ENCODE peak calls at places on chromosomes 2 and 18, in eight cellular contexts. I is dorsolateral prefrontal cortex, J is HFF-Myc, U is nephron progenitor cell, B is AG09319, T is Panc1, O is ascending aorta, Z is endothelial cell. P is an unnamed sample.

GRCh38 chr2:65749549-65749948 is 317.1 kb upstream of the SPRED2 start:
- DNase-seq in U (no peak), O (no peak), I (no peak), T (no peak), B (no peak), Z (no peak), J (no peak), P (peak)

GRCh38 chr2:219000569-219000960 is 7.3 kb upstream of the CRYBA2 start:
- DNase-seq in Z (no peak), T (no peak), O (no peak), U (no peak), J (no peak), B (no peak), I (no peak), P (no peak)

GRCh38 chr18:7237670-7238272 is 6.9 kb downstream of the LRRC30 start:
- DNase-seq in I (no peak), T (no peak), B (no peak), U (no peak), J (no peak), O (no peak), Z (no peak), P (no peak)

GRCh38 chr2:27756544-27757498 is 14.7 kb upstream of the MRPL33 start:
- DNase-seq in I (no peak), B (no peak), Z (no peak), J (no peak), O (peak), T (no peak), U (no peak), P (no peak)

GRCh38 chr2:236633219-236633570 is 63.6 kb downstream of the ACKR3 start:
- DNase-seq in B (no peak), O (peak), I (no peak), Z (no peak), T (no peak), U (no peak), J (no peak), P (no peak)

GRCh38 chr2:101349893-101350662 is 37.2 kb downstream of the CREG2 start:
- DNase-seq in O (no peak), J (no peak), U (no peak), B (no peak), T (no peak), I (peak), Z (peak), P (peak)

GRCh38 chr2:175855236-175855635 is 146.8 kb downstream of the LNPK start:
- DNase-seq in J (no peak), Z (no peak), I (no peak), O (no peak), T (no peak), B (no peak), U (no peak), P (no peak)

GRCh38 chr2:227010433-227010832 is 153.6 kb downstream of the COL4A4 start:
- DNase-seq in I (no peak), O (no peak), U (no peak), T (no peak), J (no peak), B (no peak), Z (no peak), P (peak)

GRCh38 chr2:83234291-83234690 is 1224.8 kb downstream of the SUCLG1 start:
- DNase-seq in Z (no peak), I (no peak), U (no peak), O (no peak), J (no peak), T (no peak), B (no peak), P (no peak)

GRCh38 chr2:231257763-231258162 is 59.3 kb downstream of the ARMC9 start:
- DNase-seq in J (no peak), T (no peak), I (no peak), B (no peak), U (no peak), Z (no peak), O (no peak), P (no peak)

GRCh38 chr2:96142217-96143113 is 2.8 kb downstream of the DUSP2 start:
- DNase-seq in O (no peak), T (no peak), J (no peak), Z (no peak), U (no peak), B (no peak), I (no peak), P (no peak)

GRCh38 chr18:46134920-46135675 is 30.9 kb downstream of the HAUS1 start:
- DNase-seq in B (no peak), J (no peak), Z (no peak), T (no peak), O (no peak), I (peak), U (no peak), P (no peak)

GRCh38 chr18:59268722-59269562 is 4.3 kb downstream of the RAX start:
- DNase-seq in B (no peak), U (peak), I (no peak), O (no peak), Z (peak), J (no peak), T (no peak), P (peak)

GRCh38 chr2:190180313-190181065 is 118.0 kb upstream of the MSTN start:
- DNase-seq in I (peak), O (peak), B (no peak), J (no peak), T (no peak), U (peak), Z (peak), P (no peak)

GRCh38 chr18:78410094-78410786 is 569.4 kb upstream of the SALL3 start:
- DNase-seq in O (no peak), U (no peak), Z (no peak), I (no peak), B (no peak), T (no peak), J (no peak), P (no peak)

GRCh38 chr18:9106800-9107574 is 4.5 kb downstream of the NDUFV2 start:
- DNase-seq in B (no peak), O (no peak), Z (no peak), I (no peak), T (no peak), J (no peak), U (no peak), P (no peak)

GRCh38 chr2:39696072-39696471 is 30.4 kb downstream of the TMEM178A start:
- DNase-seq in O (no peak), U (no peak), I (no peak), B (peak), J (peak), Z (peak), T (no peak), P (peak)

GRCh38 chr2:157419031-157419580 is 24.8 kb downstream of the CYTIP start:
- DNase-seq in I (no peak), O (no peak), U (no peak), T (no peak), J (no peak), Z (no peak), B (no peak), P (no peak)

GRCh38 chr2:159797468-159798375 is at the start of gene CD302:
- DNase-seq in I (peak), J (no peak), Z (peak), T (no peak), B (no peak), U (peak), O (peak), P (peak)

GRCh38 chr2:109594246-109594900 is 19.4 kb downstream of the SEPTIN10 start:
- DNase-seq in O (no peak), I (no peak), Z (no peak), U (no peak), B (no peak), T (no peak), J (no peak), P (no peak)

GRCh38 chr18:35582899-35583558 is 1.5 kb downstream of the GALNT1 start:
- DNase-seq in J (no peak), Z (no peak), T (no peak), O (no peak), B (no peak), I (no peak), U (peak), P (peak)

GRCh38 chr2:146220957-146221356 is 1623.9 kb upstream of the ACVR2A start:
- DNase-seq in O (no peak), U (no peak), Z (no peak), I (no peak), T (no peak), J (no peak), B (no peak), P (no peak)

GRCh38 chr2:155377178-155377780 is 678.8 kb downstream of the KCNJ3 start:
- DNase-seq in I (no peak), J (no peak), T (no peak), O (no peak), Z (no peak), U (no peak), B (no peak), P (peak)

GRCh38 chr2:176407711-176408110 is 138.5 kb downstream of the MTX2 start:
- DNase-seq in U (peak), J (no peak), I (no peak), B (no peak), O (no peak), Z (no peak), T (no peak), P (no peak)

GRCh38 chr18:50642439-50642838 is 82.6 kb downstream of the MAPK4 start:
- DNase-seq in U (no peak), I (no peak), T (no peak), J (no peak), B (no peak), O (no peak), Z (no peak), P (no peak)

GRCh38 chr18:22417496-22418188 is at the start of gene CTAGE1:
- DNase-seq in Z (no peak), I (no peak), U (no peak), O (no peak), J (no peak), T (no peak), B (no peak), P (no peak)

GRCh38 chr2:229780856-229781773 is 66.8 kb upstream of the DNER start:
- DNase-seq in T (peak), Z (no peak), J (peak), B (peak), I (no peak), O (no peak), U (peak), P (peak)

DNA sequence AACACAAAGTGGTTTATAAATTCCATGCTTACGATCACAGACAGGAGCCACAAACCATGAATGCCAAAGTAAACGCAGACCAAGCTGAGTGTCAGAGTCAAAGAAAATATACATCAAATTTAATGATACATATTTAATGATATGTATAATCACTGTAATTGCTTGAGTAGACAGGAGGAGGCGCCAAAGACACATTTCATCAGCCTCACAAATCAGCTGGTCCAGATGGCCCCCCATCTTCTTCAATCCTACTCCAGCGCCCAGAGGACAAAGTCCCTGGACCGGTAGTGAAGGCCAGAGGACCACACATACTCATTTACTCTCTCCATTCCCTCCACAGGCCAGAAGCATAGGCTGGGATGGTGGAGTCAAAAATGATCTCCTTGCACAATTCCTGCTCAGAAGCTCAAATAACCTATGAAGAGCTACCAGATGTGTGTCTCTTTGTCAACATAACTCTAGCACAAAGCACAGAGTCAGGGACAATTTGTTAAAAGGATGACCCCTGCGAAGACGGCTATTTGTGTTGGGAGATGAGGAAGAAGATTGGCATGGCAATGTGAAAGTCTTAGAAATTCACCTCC is 149.3 kb upstream of the PGAP1 start:
- DNase-seq in T (no peak), B (no peak), Z (no peak), I (no peak), U (peak), O (no peak), J (no peak), P (peak)
- TF ChIP-seq CTCF in T (peak), B (peak), Z (peak), I (no peak), U (peak), O (peak), J (peak), P (peak)

GRCh38 chr2:125224188-125224587 is 1199.1 kb downstream of the CNTNAP5 start:
- DNase-seq in O (no peak), I (no peak), T (no peak), B (no peak), J (no peak), Z (no peak), U (no peak), P (no peak)

GRCh38 chr2:125224830-125225229 is 1199.7 kb downstream of the CNTNAP5 start:
- DNase-seq in J (no peak), O (no peak), U (no peak), I (no peak), T (no peak), B (no peak), Z (no peak), P (no peak)

GRCh38 chr2:125227843-125228392 is 1202.8 kb downstream of the CNTNAP5 start:
- DNase-seq in J (no peak), O (no peak), T (no peak), B (no peak), Z (no peak), U (no peak), I (no peak), P (peak)
- TF ChIP-seq CTCF in J (no peak), O (no peak), T (peak), B (no peak), Z (peak), U (peak), I (no peak), P (no peak)

DNA sequence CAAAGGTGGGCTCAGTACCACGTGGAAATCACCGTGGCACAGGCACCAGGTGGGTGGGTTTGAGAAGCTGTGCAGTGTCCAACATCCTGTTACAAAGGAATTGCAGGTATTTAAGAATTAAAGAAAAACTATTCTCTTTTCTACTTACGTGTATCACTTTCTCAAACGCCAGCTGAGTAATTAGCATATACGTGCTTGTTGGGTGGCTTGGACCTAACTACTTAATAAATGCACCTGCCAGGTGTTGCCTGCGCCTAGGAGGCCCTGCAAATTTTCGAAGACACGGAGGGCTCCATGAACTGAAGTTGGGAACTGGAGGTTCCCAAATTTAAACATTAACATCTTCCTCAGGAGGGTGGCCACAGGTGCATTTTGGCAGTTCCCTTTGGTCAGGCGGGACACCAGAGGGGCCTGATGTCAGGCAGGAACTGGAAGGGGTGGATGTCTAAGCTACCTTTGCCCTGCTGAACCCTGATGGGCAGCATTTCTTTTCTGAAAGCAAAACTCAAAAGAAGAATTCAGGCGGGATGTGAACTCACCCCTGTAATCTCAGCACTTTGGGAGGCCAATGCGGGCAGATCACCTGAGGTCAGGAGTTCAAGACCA is 84.8 kb downstream of the HS6ST1 start:
- DNase-seq in T (no peak), B (no peak), I (no peak), U (no peak), J (no peak), Z (no peak), O (no peak), P (no peak)
- TF ChIP-seq CTCF in T (no peak), B (no peak), I (no peak), U (no peak), J (no peak), Z (no peak), O (no peak), P (no peak)

GRCh38 chr2:234579231-234579962 is 82.5 kb upstream of the ARL4C start:
- DNase-seq in Z (no peak), U (no peak), I (no peak), J (no peak), O (no peak), B (no peak), T (no peak), P (no peak)
- TF ChIP-seq CTCF in Z (no peak), U (no peak), I (no peak), J (no peak), O (no peak), B (no peak), T (no peak), P (no peak)

DNA sequence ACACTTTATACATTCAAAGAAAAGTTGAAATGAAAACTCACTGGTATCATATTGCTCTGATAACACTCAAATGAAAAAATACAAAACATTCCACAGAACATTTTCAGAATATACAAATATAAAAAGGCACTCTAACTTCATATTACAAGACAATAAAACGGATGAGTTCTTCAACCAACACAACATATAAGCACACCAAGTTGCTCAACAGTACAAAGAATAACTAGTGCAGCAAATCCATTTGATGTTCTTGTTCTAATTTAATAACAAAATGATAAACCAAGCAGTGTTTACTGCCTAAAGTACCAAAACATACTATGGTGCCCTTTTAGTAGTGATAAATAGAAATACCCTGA is 60.8 kb upstream of the PGAP1 start:
- DNase-seq in I (no peak), T (no peak), Z (no peak), O (no peak), J (no peak), U (no peak), B (no peak), P (peak)
- TF ChIP-seq CTCF in I (no peak), T (no peak), Z (no peak), O (no peak), J (no peak), U (no peak), B (no peak), P (no peak)

GRCh38 chr2:60880988-60881932 is at the start of gene REL:
- DNase-seq in J (peak), B (peak), O (peak), Z (peak), I (peak), U (peak), T (peak), P (peak)
- TF ChIP-seq CTCF in J (peak), B (peak), O (no peak), Z (no peak), I (peak), U (no peak), T (peak), P (no peak)

DNA sequence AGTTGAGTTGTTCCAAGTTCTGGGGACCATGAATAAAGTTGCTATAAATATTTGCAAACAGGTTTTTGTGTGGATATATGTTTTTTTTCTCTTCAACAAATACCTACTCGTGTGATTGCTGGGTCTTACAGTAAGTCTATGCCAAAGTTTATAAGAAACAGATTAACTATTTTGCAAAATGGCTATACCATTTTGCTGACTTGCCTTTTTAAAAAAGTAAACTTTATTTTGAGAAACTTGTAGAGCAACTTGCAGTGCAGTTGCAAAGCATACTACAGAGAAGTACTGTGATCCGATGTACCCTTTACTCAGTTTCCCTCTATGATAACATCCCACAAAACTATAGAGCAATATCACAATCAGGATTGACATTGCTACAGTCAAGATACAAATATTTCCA is 322.7 kb downstream of the LPIN1 start:
- DNase-seq in O (no peak), U (no peak), J (no peak), Z (no peak), I (no peak), T (no peak), B (no peak), P (no peak)
- TF ChIP-seq CTCF in O (no peak), U (no peak), J (no peak), Z (no peak), I (no peak), T (no peak), B (no peak), P (no peak)

DNA sequence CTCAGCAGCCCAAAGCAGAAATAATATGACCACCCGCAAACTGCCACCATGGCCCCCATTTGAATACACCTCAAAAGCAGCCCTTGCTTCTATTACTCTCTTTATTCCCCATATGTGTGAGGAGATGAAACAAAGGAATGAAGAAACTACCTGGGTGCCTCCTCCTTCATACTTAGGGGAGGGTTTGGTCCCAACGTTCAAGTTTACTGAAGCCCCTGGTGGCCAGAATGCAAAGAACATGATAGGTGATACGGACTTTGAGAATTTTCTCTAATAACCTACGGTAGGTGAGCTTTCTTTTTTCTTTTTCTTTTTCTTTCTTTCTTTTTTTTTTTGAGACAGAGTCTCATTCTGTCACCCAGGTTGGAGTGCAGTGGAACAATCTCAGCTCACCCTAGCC is 110.3 kb upstream of the FBXO11 start:
- DNase-seq in J (no peak), O (no peak), T (no peak), U (no peak), Z (no peak), I (no peak), B (no peak), P (no peak)
- TF ChIP-seq CTCF in J (peak), O (no peak), T (peak), U (peak), Z (peak), I (peak), B (no peak), P (peak)

GRCh38 chr2:170523506-170523905 is 191.6 kb upstream of the SP5 start:
- DNase-seq in O (no peak), I (no peak), J (no peak), T (no peak), Z (no peak), U (no peak), B (no peak), P (no peak)
- TF ChIP-seq CTCF in O (no peak), I (no peak), J (no peak), T (peak), Z (no peak), U (no peak), B (no peak), P (no peak)

P was measured in fibroblast of pulmonary artery.